ENCODE peak calls at places on chromosomes 2 and 18, in eight cellular contexts. S is BE2C; R is astrocyte of the spinal cord; Z is body of pancreas; W is fibroblast of mammary gland; D is PC-9; Q is left ventricle myocardium inferior; P is CD8-positive, alpha-beta T cell. G is an unnamed sample.

GRCh38 chr2:42086500-42086953 is 38.7 kb downstream of the PKDCC start:
- DNase-seq in S (peak), R (peak), Z (peak), W (peak), D (peak), Q (no peak), P (peak), G (peak)

GRCh38 chr2:219253753-219254589 is at the start of gene TUBA4A:
- DNase-seq in S (peak), R (peak), Z (peak), W (peak), D (peak), Q (peak), P (peak), G (peak)

GRCh38 chr2:236376566-236377244 is 112.5 kb upstream of the ASB18 start:
- DNase-seq in S (no peak), R (no peak), Z (no peak), W (no peak), D (no peak), Q (no peak), P (no peak), G (no peak)

GRCh38 chr2:188380280-188380679 is 88.6 kb downstream of the GULP1 start:
- DNase-seq in S (no peak), R (no peak), Z (no peak), W (no peak), D (no peak), Q (no peak), P (no peak), G (no peak)

GRCh38 chr2:236089271-236090026 is 78.7 kb downstream of the GBX2 start:
- DNase-seq in S (no peak), R (no peak), Z (no peak), W (peak), D (no peak), Q (no peak), P (no peak), G (no peak)

GRCh38 chr2:178363252-178363651 is 87.7 kb downstream of the PRKRA start:
- DNase-seq in S (no peak), R (no peak), Z (no peak), W (peak), D (peak), Q (no peak), P (no peak), G (no peak)

GRCh38 chr2:213265679-213266078 is 18.6 kb upstream of the SPAG16 start:
- DNase-seq in S (no peak), R (no peak), Z (no peak), W (no peak), D (no peak), Q (no peak), P (no peak), G (no peak)

GRCh38 chr2:151577116-151577515 is 157.2 kb downstream of the NEB start:
- DNase-seq in S (no peak), R (no peak), Z (no peak), W (no peak), D (no peak), Q (no peak), P (no peak), G (no peak)

GRCh38 chr2:133489641-133490411 is 78.4 kb downstream of the NCKAP5 start:
- DNase-seq in S (no peak), R (peak), Z (peak), W (peak), D (no peak), Q (peak), P (no peak), G (peak)

GRCh38 chr2:85042330-85042729 is 71.4 kb downstream of the KCMF1 start:
- DNase-seq in S (no peak), R (no peak), Z (no peak), W (peak), D (no peak), Q (no peak), P (no peak), G (no peak)

GRCh38 chr2:164890533-164890932 is 48.9 kb upstream of the COBLL1 start:
- DNase-seq in S (peak), R (no peak), Z (no peak), W (no peak), D (no peak), Q (no peak), P (no peak), G (no peak)

GRCh38 chr2:77086478-77086877 is 435.7 kb downstream of the LRRTM4 start:
- DNase-seq in S (no peak), R (no peak), Z (no peak), W (no peak), D (no peak), Q (no peak), P (no peak), G (no peak)

GRCh38 chr2:200787351-200788128 is 24.2 kb upstream of the BZW1 start:
- DNase-seq in S (no peak), R (peak), Z (no peak), W (peak), D (peak), Q (no peak), P (no peak), G (no peak)

GRCh38 chr2:26245231-26245732 is 543 bp downstream of the HADHB start:
- DNase-seq in S (peak), R (no peak), Z (peak), W (peak), D (peak), Q (peak), P (peak), G (peak)

GRCh38 chr2:71100195-71100964 is 29.6 kb downstream of the MCEE start:
- DNase-seq in S (peak), R (peak), Z (peak), W (peak), D (peak), Q (peak), P (peak), G (peak)

GRCh38 chr2:38168710-38169480 is 92.9 kb upstream of the CYP1B1 start:
- DNase-seq in S (peak), R (peak), Z (no peak), W (peak), D (peak), Q (no peak), P (no peak), G (no peak)

GRCh38 chr18:26741041-26741440 is 124.5 kb downstream of the AQP4 start:
- DNase-seq in S (no peak), R (no peak), Z (no peak), W (peak), D (no peak), Q (no peak), P (no peak), G (no peak)

GRCh38 chr18:26747131-26747475 is 118.4 kb downstream of the AQP4 start:
- DNase-seq in S (no peak), R (peak), Z (no peak), W (no peak), D (peak), Q (no peak), P (no peak), G (no peak)

GRCh38 chr18:26746284-26747130 is 119.0 kb downstream of the AQP4 start:
- DNase-seq in S (no peak), R (peak), Z (no peak), W (peak), D (no peak), Q (no peak), P (no peak), G (no peak)

GRCh38 chr18:26745288-26745975 is 120.1 kb downstream of the AQP4 start:
- DNase-seq in S (no peak), R (no peak), Z (peak), W (no peak), D (no peak), Q (no peak), P (no peak), G (no peak)
- H3K4me3 ChIP-seq in S (no peak), R (no peak), Z (no peak), W (no peak), D (no peak), Q (no peak), P (no peak), G (no peak)

GRCh38 chr18:47399475-47399874 is 148.0 kb upstream of the SKOR2 start:
- DNase-seq in S (no peak), R (no peak), Z (no peak), W (no peak), D (no peak), Q (no peak), P (no peak), G (no peak)

GRCh38 chr18:47397671-47398319 is 146.3 kb upstream of the SKOR2 start:
- DNase-seq in S (no peak), R (no peak), Z (no peak), W (peak), D (no peak), Q (no peak), P (no peak), G (peak)
- TF ChIP-seq CTCF in S (peak), R (peak), Z (peak), W (peak), D (peak), Q (no peak), P (no peak), G (peak)

DNA sequence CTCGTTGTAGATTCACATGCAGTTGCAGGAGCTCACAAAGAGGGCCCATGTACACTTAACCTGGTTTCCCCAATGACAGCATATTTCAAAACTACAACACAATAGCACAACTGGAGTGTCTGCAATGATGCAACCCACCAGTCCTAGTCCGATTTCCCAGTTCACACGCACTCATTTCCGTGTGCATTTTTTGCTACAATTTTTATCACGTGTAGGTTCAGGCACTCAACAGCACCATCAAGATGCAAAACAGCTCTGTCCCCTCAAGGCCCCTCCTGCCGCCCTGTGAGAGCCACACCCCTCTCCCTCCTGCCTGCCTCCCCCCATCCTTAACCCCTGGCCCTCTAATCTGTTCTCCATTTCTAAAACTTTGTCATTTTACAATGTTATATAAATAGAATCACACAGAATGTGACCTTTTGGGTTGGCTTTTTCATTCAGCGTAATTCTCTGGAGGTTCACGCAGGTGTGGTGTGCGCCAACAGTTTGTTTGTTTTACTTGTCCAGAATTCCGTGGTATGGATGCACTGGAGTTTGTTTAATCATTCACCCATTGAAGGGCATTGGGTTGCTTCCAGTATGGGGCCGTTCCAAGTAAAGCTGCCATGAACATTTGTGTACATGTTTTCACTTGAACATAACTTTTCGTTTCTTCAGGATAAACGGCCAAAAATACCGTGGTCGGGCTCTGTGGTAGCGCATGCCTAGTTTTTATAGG is 8.4 kb downstream of the KCNIP3 start:
- DNase-seq in S (no peak), R (no peak), Z (peak), W (no peak), D (no peak), Q (no peak), P (no peak), G (peak)
- H3K4me3 ChIP-seq in S (no peak), R (no peak), Z (no peak), W (no peak), D (no peak), Q (no peak), P (no peak), G (no peak)

GRCh38 chr2:68812256-68812655 is 58.9 kb downstream of the BMP10 start:
- DNase-seq in S (no peak), R (no peak), Z (no peak), W (no peak), D (no peak), Q (no peak), P (no peak), G (no peak)
- TF ChIP-seq CTCF in S (no peak), R (no peak), Z (no peak), W (no peak), D (no peak), Q (no peak), P (no peak), G (no peak)

DNA sequence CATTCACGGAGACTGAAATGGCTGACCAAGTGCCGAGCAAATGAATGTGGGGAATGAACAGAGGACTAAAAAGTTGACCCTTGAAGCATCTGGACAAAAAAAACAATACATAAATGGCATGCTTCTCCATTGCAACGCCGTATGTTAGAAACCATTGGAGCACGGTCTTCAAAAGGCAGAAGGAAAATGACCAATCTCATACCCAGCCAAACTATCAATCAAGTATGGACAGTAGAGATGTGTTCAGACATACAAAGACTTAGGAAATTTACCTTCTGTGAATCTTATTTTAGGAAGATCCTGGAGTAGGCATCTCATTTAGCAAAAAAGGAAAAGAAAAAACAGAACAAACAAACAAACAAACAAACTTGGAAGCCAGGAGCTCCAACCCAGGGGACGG is 44.5 kb downstream of the HS6ST1 start:
- DNase-seq in S (no peak), R (no peak), Z (no peak), W (no peak), D (no peak), Q (no peak), P (no peak), G (no peak)
- H3K4me3 ChIP-seq in S (no peak), R (no peak), Z (no peak), W (no peak), D (no peak), Q (no peak), P (no peak), G (no peak)

DNA sequence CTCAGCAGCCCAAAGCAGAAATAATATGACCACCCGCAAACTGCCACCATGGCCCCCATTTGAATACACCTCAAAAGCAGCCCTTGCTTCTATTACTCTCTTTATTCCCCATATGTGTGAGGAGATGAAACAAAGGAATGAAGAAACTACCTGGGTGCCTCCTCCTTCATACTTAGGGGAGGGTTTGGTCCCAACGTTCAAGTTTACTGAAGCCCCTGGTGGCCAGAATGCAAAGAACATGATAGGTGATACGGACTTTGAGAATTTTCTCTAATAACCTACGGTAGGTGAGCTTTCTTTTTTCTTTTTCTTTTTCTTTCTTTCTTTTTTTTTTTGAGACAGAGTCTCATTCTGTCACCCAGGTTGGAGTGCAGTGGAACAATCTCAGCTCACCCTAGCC is 110.3 kb upstream of the FBXO11 start:
- DNase-seq in S (peak), R (no peak), Z (no peak), W (no peak), D (no peak), Q (no peak), P (peak), G (no peak)
- TF ChIP-seq CTCF in S (peak), R (no peak), Z (no peak), W (peak), D (peak), Q (no peak), P (no peak), G (no peak)

G was measured in colonic mucosa.